ENCODE peak calls at places on chromosomes 13 and 19, in five cellular contexts. O is HCT116, R is heart left ventricle, M is PC-3, K is neural progenitor cell. N is an unnamed sample. For H3K27me3, the result is how much of the 10 kb centered on the place peaks cover.

GRCh38 chr19:30325657-30326056 is 46.5 kb upstream of the ZNF536 start:
- DNase-seq in O (no peak), R (no peak), M (no peak), K (no peak), N (no peak)

GRCh38 chr19:5774921-5775320 is 9.6 kb downstream of the PRR22 start:
- DNase-seq in O (no peak), R (no peak), M (no peak), K (no peak), N (no peak)

GRCh38 chr13:93450226-93450625 is 223.6 kb downstream of the GPC6 start:
- DNase-seq in O (no peak), R (no peak), M (no peak), K (no peak), N (no peak)

GRCh38 chr19:7550987-7551761 is 15.7 kb downstream of the PNPLA6 start:
- DNase-seq in O (peak), R (peak), M (peak), K (peak), N (peak)

GRCh38 chr13:113561417-113562084 is 23.0 kb upstream of the TFDP1 start:
- DNase-seq in O (no peak), R (no peak), M (no peak), K (no peak), N (no peak)

GRCh38 chr13:19685445-19685844 is 52.0 kb downstream of the MPHOSPH8 start:
- DNase-seq in O (no peak), R (no peak), M (no peak), K (no peak), N (no peak)

GRCh38 chr19:41930926-41931592 is 2.8 kb upstream of the ERFL start:
- DNase-seq in O (no peak), R (no peak), M (no peak), K (peak), N (no peak)

GRCh38 chr13:110937511-110938303 is 22.8 kb upstream of the ANKRD10 start:
- DNase-seq in O (no peak), R (no peak), M (no peak), K (no peak), N (no peak)

GRCh38 chr19:2474232-2475017 is 1.5 kb upstream of the GADD45B start:
- DNase-seq in O (no peak), R (peak), M (peak), K (peak), N (peak)

GRCh38 chr13:74166286-74166685 is 32.1 kb upstream of the KLF12 start:
- DNase-seq in O (no peak), R (no peak), M (no peak), K (no peak), N (no peak)

GRCh38 chr19:47489072-47489914 is 5.3 kb upstream of the KPTN start:
- DNase-seq in O (no peak), R (no peak), M (no peak), K (no peak), N (no peak)

GRCh38 chr19:35247526-35248309 is 1.1 kb upstream of the LSR start:
- DNase-seq in O (peak), R (peak), M (peak), K (peak), N (no peak)

GRCh38 chr19:47573076-47574026 is at the start of gene ZNF541:
- DNase-seq in O (no peak), R (peak), M (no peak), K (no peak), N (peak)

GRCh38 chr19:35986664-35987570 is 8.1 kb upstream of the SDHAF1 start:
- DNase-seq in O (no peak), R (no peak), M (no peak), K (peak), N (no peak)

GRCh38 chr13:95874286-95874685 is 178.9 kb downstream of the UGGT2 start:
- DNase-seq in O (no peak), R (no peak), M (no peak), K (no peak), N (no peak)

GRCh38 chr19:39248806-39249205 is at the start of gene IFNL4:
- DNase-seq in O (no peak), R (no peak), M (no peak), K (no peak), N (no peak)
- H3K27me3 ChIP-seq in O (under half), R (under half), M (under half), K (half or more), N (under half)

DNA sequence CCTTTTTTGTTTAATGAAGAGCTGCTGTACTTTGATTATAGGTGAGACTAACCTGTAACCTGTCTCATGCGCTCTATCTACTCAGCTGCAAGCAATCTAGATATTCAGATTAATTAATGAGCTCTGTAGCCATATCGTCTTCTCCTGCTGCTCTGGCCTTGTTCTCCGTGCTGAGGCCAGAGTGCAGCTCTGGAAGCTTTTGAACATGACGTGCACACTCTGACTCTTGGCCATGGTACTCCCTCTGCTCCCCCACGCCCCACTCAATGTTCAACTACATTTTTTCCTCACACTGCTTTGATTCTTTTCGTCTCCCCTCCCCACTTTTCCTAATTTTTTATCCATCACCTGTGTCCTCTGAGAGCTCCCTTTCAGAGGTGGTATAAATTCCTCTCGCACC is 751.8 kb downstream of the FGF9 start:
- DNase-seq in O (no peak), R (no peak), M (no peak), K (no peak), N (no peak)
- H3K27me3 ChIP-seq in O (under half), R (under half), M (under half), K (under half), N (under half)

GRCh38 chr19:53908933-53909415 is at the start of gene CACNG7:
- DNase-seq in O (no peak), R (no peak), M (no peak), K (peak), N (no peak)
- H3K27me3 ChIP-seq in O (under half), R (half or more), M (half or more), K (half or more), N (under half)

DNA sequence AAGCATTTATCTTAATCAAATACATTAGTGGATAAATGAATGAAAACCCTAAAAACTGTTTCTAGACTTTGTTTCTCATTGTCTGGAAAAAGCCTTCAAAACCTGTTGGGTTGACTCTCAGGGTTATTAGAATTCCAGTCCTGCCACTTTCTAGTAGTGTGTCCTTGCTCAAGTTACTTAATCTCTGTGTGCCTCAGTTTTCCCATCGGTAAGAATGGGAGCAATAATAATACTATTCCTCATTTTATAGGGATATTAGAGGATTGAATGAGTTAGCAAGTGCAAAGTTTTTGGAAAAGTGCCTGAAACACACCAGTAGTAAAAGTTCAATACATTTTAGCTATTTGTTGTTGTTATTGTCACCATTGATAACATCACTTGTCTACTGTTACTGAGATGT is 2.9 kb downstream of the URAD start:
- DNase-seq in O (no peak), R (no peak), M (no peak), K (no peak), N (no peak)
- H3K27me3 ChIP-seq in O (under half), R (under half), M (under half), K (half or more), N (under half)

N was measured in uterus.